ENCODE peak calls at places on chromosomes 4 and X, in nine cellular contexts. F, L, S, R, N, Q, E, H and G are unnamed samples.

GRCh38 chr4:186887211-186887785 is 163.6 kb upstream of the FAT1 start:
- DNase-seq in F (peak; percentile 26), L (no peak), S (no peak), R (no peak), N (peak; percentile 18), Q (peak; percentile 19), E (no peak), H (no peak), G (no peak)

GRCh38 chr4:128573781-128574508 is 235.6 kb upstream of the JADE1 start:
- DNase-seq in F (peak; percentile 35), L (peak; percentile 87), S (no peak), R (no peak), N (no peak), Q (peak; percentile 86), E (no peak), H (no peak), G (no peak)

GRCh38 chr4:170248029-170248428 is 158.3 kb upstream of the AADAT start:
- DNase-seq in F (no peak), L (no peak), S (no peak), R (no peak), N (no peak), Q (no peak), E (no peak), H (no peak), G (no peak)

GRCh38 chr4:77564231-77564630 is 41.4 kb upstream of the CXCL13 start:
- DNase-seq in F (no peak), L (no peak), S (no peak), R (no peak), N (peak; percentile 45), Q (no peak), E (no peak), H (no peak), G (no peak)

GRCh38 chrX:44945736-44946135 is 72.7 kb downstream of the KDM6A start:
- DNase-seq in F (peak; percentile 42), L (no peak), S (no peak), R (no peak), N (peak; percentile 7), Q (no peak), E (no peak), H (no peak), G (no peak)

GRCh38 chrX:41781500-41781899 is 57.5 kb downstream of the GPR82 start:
- DNase-seq in F (peak; percentile 62), L (peak; percentile 46), S (peak; percentile 50), R (peak; percentile 12), N (peak; percentile 47), Q (peak; percentile 8), E (no peak), H (no peak), G (no peak)

GRCh38 chr4:101346312-101346561 is 1.1 kb downstream of the PPP3CA start:
- DNase-seq in F (no peak), L (no peak), S (peak; percentile 65), R (no peak), N (no peak), Q (no peak), E (no peak), H (no peak), G (no peak)

GRCh38 chr4:86220137-86220536 is 139.7 kb downstream of the MAPK10 start:
- DNase-seq in F (no peak), L (peak; percentile 24), S (no peak), R (no peak), N (peak; percentile 76), Q (peak; percentile 9), E (no peak), H (no peak), G (no peak)

GRCh38 chr4:73520821-73521220 is 39.3 kb downstream of the AFM start:
- DNase-seq in F (peak; percentile 51), L (peak; percentile 96), S (no peak), R (peak; percentile 73), N (peak; percentile 90), Q (no peak), E (no peak), H (no peak), G (no peak)

GRCh38 chr4:132992686-132993085 is 156.4 kb upstream of the PCDH10 start:
- DNase-seq in F (no peak), L (no peak), S (no peak), R (no peak), N (no peak), Q (no peak), E (no peak), H (no peak), G (no peak)

GRCh38 chrX:147899715-147900114 is 12.0 kb upstream of the FMR1 start:
- DNase-seq in F (no peak), L (no peak), S (no peak), R (no peak), N (no peak), Q (no peak), E (no peak), H (no peak), G (no peak)

DNA sequence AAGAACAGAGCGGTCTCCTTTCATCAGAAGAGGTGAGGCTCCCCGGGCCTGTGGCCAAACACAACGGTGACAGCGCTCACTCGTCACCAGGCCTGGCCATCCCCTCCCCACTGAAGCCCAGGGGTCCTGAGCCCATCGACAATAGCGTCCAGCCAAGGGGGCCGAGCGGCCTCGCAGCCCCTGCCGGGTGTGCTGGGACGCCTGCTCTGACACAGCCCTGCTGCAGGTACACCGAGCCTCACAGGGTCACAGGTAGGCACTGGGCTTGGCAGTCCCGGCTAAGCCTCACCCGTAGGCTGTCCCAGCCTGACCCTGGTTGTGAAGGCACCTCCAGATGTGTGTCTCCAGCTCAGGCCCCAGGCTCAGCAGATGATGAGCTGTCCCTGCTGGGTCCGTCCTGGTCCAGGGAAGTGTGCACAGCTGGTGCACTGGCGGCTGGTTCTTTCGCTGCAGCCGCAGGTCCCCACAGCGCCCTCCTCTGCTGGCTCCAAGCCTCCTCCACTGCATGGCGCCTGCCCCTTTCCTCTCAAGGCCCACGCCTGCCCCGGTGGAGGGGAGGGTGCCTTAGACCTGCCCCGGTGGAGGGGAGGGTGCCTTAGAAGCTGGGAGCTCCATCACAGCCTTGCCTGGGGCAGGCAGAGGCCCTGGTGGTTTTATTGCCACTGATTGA is 21.5 kb downstream of the UVSSA start:
- DNase-seq in F (peak; percentile 60), L (no peak), S (no peak), R (peak; percentile 36), N (no peak), Q (no peak), E (no peak), H (peak; percentile 29), G (no peak)
- TF ChIP-seq CTCF in F (peak; percentile 52), L (no peak), S (no peak), R (no peak), N (no peak), Q (peak; percentile 25), E (peak; percentile 15), H (no peak), G (no peak)

DNA sequence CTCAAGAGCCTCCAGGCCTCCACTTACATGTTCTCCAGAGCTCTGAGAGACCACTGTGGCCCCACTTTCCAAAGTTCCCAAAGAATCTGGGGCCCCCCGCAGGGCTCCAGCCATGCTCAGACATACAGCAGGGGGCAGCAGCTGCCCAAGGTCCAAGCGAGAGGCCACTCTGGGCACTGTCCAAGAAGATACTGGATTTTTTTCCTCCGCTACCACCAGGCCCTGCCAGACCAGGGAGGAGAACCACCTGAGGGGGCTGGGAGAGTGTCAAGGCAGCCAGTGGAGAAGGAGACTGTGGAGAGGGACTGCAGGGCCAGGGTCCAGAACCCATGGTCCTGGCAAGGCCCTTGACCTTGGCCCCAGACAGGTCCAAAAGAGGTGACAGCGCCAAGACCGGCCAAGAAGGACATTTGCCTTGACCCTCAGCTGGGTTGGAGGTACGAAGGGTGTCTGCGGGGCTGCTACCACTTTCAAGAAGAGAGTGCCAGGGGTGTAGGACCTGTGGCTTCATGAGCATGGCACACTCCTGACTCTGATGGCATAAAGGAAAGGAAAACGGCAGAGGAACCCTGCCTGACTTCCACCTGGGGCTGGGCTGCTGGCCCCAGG is 5.3 kb downstream of the EMD start:
- DNase-seq in F (no peak), L (no peak), S (no peak), R (no peak), N (no peak), Q (no peak), E (no peak), H (no peak), G (no peak)
- TF ChIP-seq CTCF in F (peak; percentile 28), L (peak; percentile 52), S (peak; percentile 15), R (peak; percentile 20), N (no peak), Q (peak; percentile 70), E (peak; percentile 41), H (peak; percentile 55), G (no peak)

GRCh38 chr4:116925900-116926457 is 159.4 kb downstream of the TRAM1L1 start:
- DNase-seq in F (peak; percentile 79), L (peak; percentile 34), S (no peak), R (peak; percentile 13), N (no peak), Q (no peak), E (peak; percentile 51), H (no peak), G (no peak)

GRCh38 chr4:116930329-116930728 is 155.0 kb downstream of the TRAM1L1 start:
- DNase-seq in F (no peak), L (no peak), S (no peak), R (no peak), N (no peak), Q (no peak), E (no peak), H (no peak), G (no peak)

GRCh38 chr4:116923389-116923788 is 162.0 kb downstream of the TRAM1L1 start:
- DNase-seq in F (no peak), L (no peak), S (no peak), R (no peak), N (no peak), Q (no peak), E (no peak), H (no peak), G (no peak)

DNA sequence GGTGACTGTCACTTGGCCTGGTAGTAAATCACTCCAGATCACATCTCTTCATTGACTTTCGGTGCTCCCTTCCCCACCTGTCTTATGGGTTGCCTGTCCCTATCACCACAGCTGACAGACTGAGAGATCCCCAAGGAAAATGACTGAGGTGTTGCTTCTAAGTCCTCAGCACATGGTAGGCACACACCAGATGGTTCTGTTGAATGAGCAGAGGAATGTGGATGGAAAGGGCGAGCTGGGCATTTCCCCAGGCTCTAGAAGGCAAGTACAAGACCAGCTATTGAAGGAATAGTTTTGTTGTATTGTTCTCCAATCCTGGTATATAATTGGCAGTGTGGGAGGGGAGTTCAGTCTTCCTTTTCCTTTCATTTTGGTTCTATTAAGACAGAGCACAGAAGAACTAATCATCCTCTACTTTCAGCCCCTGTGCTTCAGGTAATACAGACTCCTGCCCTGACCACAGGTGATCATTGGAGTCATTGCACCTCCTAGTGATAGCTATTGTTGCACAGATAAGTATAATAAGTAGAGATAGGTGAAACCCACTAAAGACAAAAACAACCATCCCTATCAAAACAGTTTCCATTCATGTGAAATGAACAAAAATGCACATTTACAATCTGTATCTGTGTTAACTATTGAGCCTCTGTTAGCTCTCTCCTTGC is 158.6 kb downstream of the TRAM1L1 start:
- DNase-seq in F (peak; percentile 16), L (no peak), S (no peak), R (no peak), N (no peak), Q (no peak), E (no peak), H (no peak), G (no peak)
- TF ChIP-seq CTCF in F (peak; percentile 58), L (no peak), S (no peak), R (no peak), N (no peak), Q (no peak), E (peak; percentile 8), H (no peak), G (no peak)

DNA sequence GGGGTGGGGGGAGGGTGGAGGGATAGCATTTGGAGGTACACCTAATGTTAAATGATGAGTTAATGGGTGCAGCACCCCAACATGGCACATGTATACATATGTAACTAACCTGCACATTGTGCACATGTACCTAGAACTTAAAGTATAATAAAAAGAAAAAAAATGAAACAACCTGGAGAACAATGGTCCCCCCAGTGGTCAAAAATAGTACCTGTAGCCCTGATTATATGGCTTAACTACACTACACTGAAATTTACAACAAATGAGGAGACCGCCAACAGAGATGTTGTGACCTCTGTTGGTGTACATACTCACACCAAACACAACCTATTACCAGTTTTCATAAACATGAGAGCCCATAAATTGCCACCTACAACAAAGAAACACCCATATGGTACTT is 7.3 kb upstream of the MAGEE1 start:
- DNase-seq in F (no peak), L (no peak), S (no peak), R (no peak), N (no peak), Q (no peak), E (no peak), H (no peak), G (no peak)
- TF ChIP-seq CTCF in F (no peak), L (peak; percentile 20), S (peak; percentile 31), R (no peak), N (peak; percentile 15), Q (peak; percentile 52), E (peak; percentile 34), H (no peak), G (no peak)